ENCODE peak calls at places on chromosomes 13 and 19, in five cellular contexts. I is C1 segment of cervical spinal cord, K is RWPE1, J is Kasumi-1, D is skeletal muscle cell. H is an unnamed sample.

GRCh38 chr19:22620401-22620800 is 13.7 kb upstream of the ZNF492 start:
- DNase-seq in I (no peak), K (no peak), J (no peak), D (no peak), H (no peak)

GRCh38 chr19:29781582-29782580 is 29.9 kb upstream of the CCNE1 start:
- DNase-seq in I (no peak), K (no peak), J (no peak), D (no peak), H (no peak)

GRCh38 chr19:5271145-5271544 is 69.5 kb downstream of the PTPRS start:
- DNase-seq in I (no peak), K (no peak), J (no peak), D (no peak), H (peak)

GRCh38 chr13:29136341-29136740 is 316.2 kb downstream of the MTUS2 start:
- DNase-seq in I (no peak), K (no peak), J (no peak), D (no peak), H (no peak)

GRCh38 chr19:35306473-35307246 is 14.7 kb downstream of the MAG start:
- DNase-seq in I (no peak), K (no peak), J (peak), D (no peak), H (no peak)

GRCh38 chr19:5194641-5195040 is 146.0 kb downstream of the PTPRS start:
- DNase-seq in I (no peak), K (no peak), J (no peak), D (no peak), H (no peak)

GRCh38 chr19:1469936-1470863 is 8.8 kb downstream of the C19orf25 start:
- DNase-seq in I (peak), K (peak), J (no peak), D (no peak), H (peak)

GRCh38 chr13:113636266-113636963 is 21.6 kb downstream of the ATP4B start:
- DNase-seq in I (no peak), K (no peak), J (no peak), D (no peak), H (no peak)

GRCh38 chr19:46514589-46515289 is 19.1 kb upstream of the PNMA8B start:
- DNase-seq in I (no peak), K (no peak), J (no peak), D (no peak), H (no peak)

GRCh38 chr19:18349524-18350128 is 9.2 kb downstream of the PGPEP1 start:
- DNase-seq in I (no peak), K (peak), J (peak), D (no peak), H (peak)

GRCh38 chr19:5961969-5962945 is 15.7 kb downstream of the RANBP3 start:
- DNase-seq in I (peak), K (no peak), J (peak), D (no peak), H (peak)

GRCh38 chr19:48170817-48171347 is 402 bp downstream of the ZSWIM9 start:
- DNase-seq in I (peak), K (no peak), J (no peak), D (no peak), H (peak)

GRCh38 chr13:32504876-32505275 is 33.7 kb downstream of the N4BP2L2 start:
- DNase-seq in I (no peak), K (no peak), J (no peak), D (no peak), H (no peak)

GRCh38 chr19:29880498-29881081 is 61.4 kb upstream of the URI1 start:
- DNase-seq in I (no peak), K (no peak), J (no peak), D (no peak), H (no peak)

GRCh38 chr19:47406711-47407416 is 12.5 kb downstream of the MEIS3 start:
- DNase-seq in I (no peak), K (no peak), J (no peak), D (no peak), H (no peak)

GRCh38 chr19:23273022-23273593 is 22.9 kb upstream of the ZNF724 start:
- DNase-seq in I (no peak), K (no peak), J (no peak), D (no peak), H (no peak)

GRCh38 chr13:35345992-35346391 is 130.5 kb downstream of the MAB21L1 start:
- DNase-seq in I (no peak), K (no peak), J (no peak), D (no peak), H (no peak)

GRCh38 chr13:113187263-113187669 is 21.2 kb downstream of the PCID2 start:
- DNase-seq in I (peak), K (peak), J (no peak), D (peak), H (no peak)

GRCh38 chr19:12195501-12195860 is 32.6 kb downstream of the ZNF136 start:
- DNase-seq in I (no peak), K (peak), J (no peak), D (no peak), H (no peak)

GRCh38 chr13:28493740-28494536 is 990 bp downstream of the FLT1 start:
- DNase-seq in I (no peak), K (no peak), J (no peak), D (no peak), H (no peak)

GRCh38 chr13:106481919-106482318 is 53.5 kb downstream of the EFNB2 start:
- DNase-seq in I (no peak), K (no peak), J (no peak), D (no peak), H (no peak)

GRCh38 chr13:46544811-46545210 is 8.2 kb upstream of the LRCH1 start:
- DNase-seq in I (no peak), K (no peak), J (no peak), D (no peak), H (no peak)

GRCh38 chr13:114185182-114185971 is 6.3 kb downstream of the CFAP97D2 start:
- DNase-seq in I (no peak), K (no peak), J (no peak), D (no peak), H (no peak)

GRCh38 chr13:33032037-33032625 is 15.9 kb downstream of the KL start:
- DNase-seq in I (no peak), K (no peak), J (no peak), D (no peak), H (no peak)

GRCh38 chr19:13098291-13099072 is 4.2 kb downstream of the LYL1 start:
- DNase-seq in I (no peak), K (no peak), J (peak), D (no peak), H (peak)

H was measured in KBM-7.